ENCODE peak calls at places on chromosomes 3 and 15, in ten cellular contexts. M is GM23338, C is HCT116, T is sigmoid colon, F is stomach, Q is GM12891, O is transverse colon, J is H1, I is breast epithelium, B is Panc1. U is an unnamed sample.

GRCh38 chr15:96363692-96364091 is 33.2 kb downstream of the NR2F2 start:
- DNase-seq in M (peak; percentile 18), C (no peak), T (no peak), F (no peak), Q (no peak), O (no peak), J (no peak), I (no peak), B (no peak), U (peak; percentile 7)

GRCh38 chr15:81160312-81161214 is 26.5 kb downstream of the CFAP161 start:
- DNase-seq in M (no peak), C (no peak), T (peak; percentile 75), F (no peak), Q (no peak), O (peak; percentile 11), J (no peak), I (no peak), B (no peak), U (peak; percentile 83)

GRCh38 chr3:160540546-160540945 is 24.8 kb downstream of the KPNA4 start:
- DNase-seq in M (no peak), C (no peak), T (no peak), F (no peak), Q (no peak), O (no peak), J (no peak), I (no peak), B (no peak), U (no peak)

GRCh38 chr3:194572131-194572789 is 61.0 kb downstream of the TMEM44 start:
- DNase-seq in M (no peak), C (no peak), T (peak; percentile 77), F (no peak), Q (no peak), O (peak; percentile 25), J (no peak), I (no peak), B (no peak), U (no peak)

GRCh38 chr3:12856626-12857025 is 15.3 kb upstream of the RPL32 start:
- DNase-seq in M (peak; percentile 27), C (no peak), T (no peak), F (no peak), Q (no peak), O (no peak), J (no peak), I (no peak), B (no peak), U (no peak)

GRCh38 chr3:8766148-8766547 is 3.3 kb downstream of the OXTR start:
- DNase-seq in M (no peak), C (no peak), T (no peak), F (no peak), Q (no peak), O (no peak), J (peak; percentile 24), I (no peak), B (no peak), U (no peak)

GRCh38 chr15:55016225-55016624 is 180.5 kb downstream of the RSL24D1 start:
- DNase-seq in M (no peak), C (no peak), T (no peak), F (no peak), Q (no peak), O (no peak), J (no peak), I (no peak), B (no peak), U (no peak)

GRCh38 chr3:169367016-169367415 is 296.5 kb downstream of the MECOM start:
- DNase-seq in M (no peak), C (no peak), T (no peak), F (no peak), Q (no peak), O (no peak), J (no peak), I (no peak), B (no peak), U (no peak)

GRCh38 chr3:48423883-48424695 is 5.8 kb downstream of the PLXNB1 start:
- DNase-seq in M (no peak), C (no peak), T (no peak), F (no peak), Q (no peak), O (no peak), J (no peak), I (no peak), B (no peak), U (peak; percentile 32)

GRCh38 chr3:136250862-136251460 is 821 bp downstream of the PCCB start:
- DNase-seq in M (peak; percentile 34), C (no peak), T (peak; percentile 83), F (peak; percentile 65), Q (peak; percentile 15), O (peak; percentile 69), J (peak; percentile 51), I (no peak), B (no peak), U (peak; percentile 63)
- TF ChIP-seq POLR2AphosphoS5 in M (no peak), C (no peak), T (no peak), F (no peak), Q (no peak), O (no peak), J (no peak), I (no peak), B (no peak), U (no peak)

GRCh38 chr3:153634683-153635082 is 472.7 kb downstream of the RAP2B start:
- DNase-seq in M (no peak), C (no peak), T (no peak), F (no peak), Q (no peak), O (no peak), J (no peak), I (no peak), B (no peak), U (no peak)
- TF ChIP-seq POLR2AphosphoS5 in M (no peak), C (no peak), T (no peak), F (no peak), Q (no peak), O (no peak), J (no peak), I (no peak), B (no peak), U (no peak)

GRCh38 chr3:184314363-184314699 is at the start of gene EIF4G1:
- DNase-seq in M (peak; percentile 95), C (peak; percentile 82), T (peak; percentile 98), F (peak; percentile 96), Q (peak; percentile 96), O (peak; percentile 96), J (peak; percentile 92), I (peak; percentile 94), B (no peak), U (peak; percentile 99)

GRCh38 chr3:184316792-184317191 is 2.4 kb downstream of the EIF4G1 start:
- DNase-seq in M (no peak), C (no peak), T (no peak), F (no peak), Q (no peak), O (no peak), J (no peak), I (no peak), B (no peak), U (no peak)

GRCh38 chr3:184315871-184316661 is 1.7 kb downstream of the EIF4G1 start:
- DNase-seq in M (no peak), C (no peak), T (no peak), F (no peak), Q (no peak), O (no peak), J (no peak), I (no peak), B (no peak), U (peak; percentile 50)

GRCh38 chr3:184314700-184315505 is 497 bp downstream of the EIF4G1 start:
- DNase-seq in M (peak; percentile 66), C (no peak), T (peak; percentile 94), F (peak; percentile 83), Q (peak; percentile 67), O (peak; percentile 87), J (peak; percentile 69), I (peak; percentile 84), B (no peak), U (peak; percentile 87)

DNA sequence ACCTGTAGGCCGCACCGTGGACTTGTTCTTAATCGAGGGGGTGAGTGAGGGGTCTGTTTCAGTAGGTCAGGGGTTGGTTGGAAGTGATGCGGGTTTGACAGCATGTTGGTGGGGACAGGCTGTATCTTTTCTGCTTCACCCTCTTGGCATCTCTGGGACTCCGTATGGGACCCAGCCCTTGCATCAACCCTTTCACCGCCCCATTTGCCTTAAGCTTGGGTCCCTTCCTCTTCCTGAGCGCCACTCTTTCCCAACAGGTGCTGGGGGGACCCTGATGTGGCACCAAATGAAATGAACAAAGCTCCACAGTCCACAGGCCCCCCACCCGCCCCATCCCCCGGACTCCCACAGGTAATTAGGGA is 1.1 kb downstream of the EIF4G1 start:
- DNase-seq in M (no peak), C (no peak), T (no peak), F (no peak), Q (no peak), O (no peak), J (no peak), I (no peak), B (no peak), U (no peak)
- TF ChIP-seq POLR2AphosphoS5 in M (no peak), C (no peak), T (no peak), F (no peak), Q (no peak), O (no peak), J (no peak), I (no peak), B (no peak), U (no peak)

GRCh38 chr3:65951836-65952505 is 86.7 kb downstream of the MAGI1 start:
- DNase-seq in M (no peak), C (peak; percentile 73), T (no peak), F (no peak), Q (no peak), O (no peak), J (no peak), I (no peak), B (no peak), U (no peak)

GRCh38 chr3:65946438-65946837 is 92.3 kb downstream of the MAGI1 start:
- DNase-seq in M (no peak), C (no peak), T (no peak), F (no peak), Q (no peak), O (no peak), J (no peak), I (no peak), B (no peak), U (no peak)

GRCh38 chr3:65950340-65951326 is 88.1 kb downstream of the MAGI1 start:
- DNase-seq in M (peak; percentile 91), C (no peak), T (no peak), F (no peak), Q (no peak), O (no peak), J (no peak), I (no peak), B (no peak), U (no peak)

GRCh38 chr3:65945953-65946352 is 92.8 kb downstream of the MAGI1 start:
- DNase-seq in M (no peak), C (no peak), T (no peak), F (no peak), Q (no peak), O (no peak), J (no peak), I (no peak), B (no peak), U (no peak)

DNA sequence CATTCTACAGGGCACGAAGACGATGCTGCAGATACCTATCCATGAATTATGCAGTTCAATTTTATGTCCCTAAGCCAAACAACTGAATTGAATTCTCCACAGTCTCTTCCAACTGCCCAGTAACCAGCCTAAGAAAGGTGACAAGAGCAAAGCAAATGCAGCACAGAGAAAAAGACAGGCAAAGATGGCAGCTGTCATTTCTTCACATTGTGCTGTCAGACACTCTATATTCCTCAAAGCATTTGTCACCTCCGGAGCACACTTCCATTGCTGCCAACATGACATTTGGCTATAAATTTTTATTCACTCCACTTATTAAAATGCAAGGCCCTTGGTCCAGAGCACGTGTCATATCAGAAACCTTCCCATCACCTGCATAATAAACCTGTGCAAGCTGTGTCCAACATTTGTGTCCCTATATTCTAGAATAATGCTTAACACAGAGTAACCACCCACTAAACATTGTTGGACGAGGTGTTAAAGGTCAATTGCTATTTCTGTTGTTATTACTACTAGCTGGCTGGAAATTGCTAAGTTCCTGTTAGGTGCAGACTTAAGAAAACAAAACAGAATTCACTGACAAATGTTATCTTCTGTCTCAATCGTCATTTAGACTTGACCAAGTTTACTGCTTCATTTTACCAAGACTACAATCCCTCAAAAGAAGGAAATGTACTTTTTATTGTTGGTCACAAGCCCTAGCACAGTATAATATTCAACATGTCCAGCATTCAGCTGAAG is 89.7 kb downstream of the MAGI1 start:
- DNase-seq in M (no peak), C (no peak), T (no peak), F (no peak), Q (no peak), O (no peak), J (no peak), I (no peak), B (no peak), U (no peak)
- TF ChIP-seq POLR2AphosphoS5 in M (no peak), C (no peak), T (no peak), F (no peak), Q (no peak), O (no peak), J (no peak), I (no peak), B (no peak), U (no peak)